ENCODE peak calls at places on chromosomes 16 and 17, in four cellular contexts. B is ELF-1, F is epithelial cell of esophagus, N is LNCaP clone FGC. W is an unnamed sample.

GRCh38 chr17:79005063-79005861 is 4.3 kb downstream of the CANT1 start:
- DNase-seq in N (peak; percentile 99), F (peak; percentile 74), B (no peak), W (peak; percentile 92)

GRCh38 chr16:3101841-3102470 is 2.9 kb upstream of the ZSCAN10 start:
- DNase-seq in N (no peak), B (peak; percentile 92), F (no peak), W (no peak)

GRCh38 chr16:67163164-67163902 is 1.2 kb upstream of the HSF4 start:
- DNase-seq in N (no peak), B (peak; percentile 77), F (peak; percentile 73), W (peak; percentile 83)

GRCh38 chr16:8568231-8568617 is 22.1 kb downstream of the TMEM114 start:
- DNase-seq in B (no peak), F (no peak), N (no peak), W (no peak)

GRCh38 chr16:82031116-82032084 is 3.7 kb upstream of the HSD17B2 start:
- DNase-seq in B (peak; percentile 35), N (peak; percentile 62), F (peak; percentile 80), W (peak; percentile 29)

GRCh38 chr17:54948380-54948779 is 20.1 kb downstream of the COX11 start:
- DNase-seq in F (peak; percentile 72), B (no peak), N (no peak), W (no peak)

GRCh38 chr17:37116802-37117201 is 168.0 kb downstream of the AATF start:
- DNase-seq in N (no peak), F (no peak), B (no peak), W (no peak)

GRCh38 chr17:66492500-66493123 is 190.2 kb downstream of the PRKCA start:
- DNase-seq in N (no peak), B (no peak), F (no peak), W (peak; percentile 41)

GRCh38 chr17:39745335-39746144 is 7.8 kb downstream of the GRB7 start:
- DNase-seq in B (no peak), F (no peak), N (no peak), W (no peak)

GRCh38 chr17:57649731-57650484 is 95.2 kb downstream of the CCDC182 start:
- DNase-seq in N (no peak), B (peak; percentile 71), F (peak; percentile 31), W (no peak)

GRCh38 chr16:65500007-65500406 is 378.1 kb upstream of the CDH11 start:
- DNase-seq in F (peak; percentile 72), N (no peak), B (no peak), W (no peak)

GRCh38 chr17:50365165-50365564 is 7.8 kb downstream of the MRPL27 start:
- DNase-seq in N (no peak), F (no peak), B (no peak), W (no peak)

GRCh38 chr17:66715745-66716156 is 119.2 kb upstream of the CACNG5 start:
- DNase-seq in F (peak; percentile 77), N (peak; percentile 77), B (peak; percentile 79), W (peak; percentile 83)

GRCh38 chr17:56499799-56500388 is 93.6 kb upstream of the NOG start:
- DNase-seq in N (peak; percentile 15), F (peak; percentile 58), B (no peak), W (no peak)

GRCh38 chr16:65002265-65002664 is 119.6 kb downstream of the CDH11 start:
- DNase-seq in F (peak; percentile 30), N (no peak), B (no peak), W (no peak)

GRCh38 chr16:10839271-10839661 is 20.7 kb upstream of the TVP23A start:
- DNase-seq in N (no peak), B (no peak), F (no peak), W (no peak)

GRCh38 chr17:2064980-2065785 is 10.3 kb downstream of the HIC1 start:
- DNase-seq in B (peak; percentile 85), N (no peak), F (peak; percentile 63), W (no peak)

GRCh38 chr17:21742326-21742725 is 50.0 kb downstream of the KCNJ18 start:
- DNase-seq in F (no peak), B (no peak), N (no peak), W (no peak)

GRCh38 chr17:4497101-4497824 is 1.4 kb upstream of the SPNS2 start:
- DNase-seq in N (no peak), B (no peak), F (peak; percentile 71), W (no peak)

GRCh38 chr16:22189473-22190168 is 16.5 kb upstream of the EEF2K start:
- DNase-seq in B (no peak), N (peak; percentile 39), F (peak; percentile 75), W (no peak)

GRCh38 chr16:12574721-12575120 is 229.0 kb downstream of the CPPED1 start:
- DNase-seq in N (no peak), F (no peak), B (no peak), W (no peak)

GRCh38 chr16:47574091-47575054 is 113.2 kb downstream of the PHKB start:
- DNase-seq in N (peak; percentile 8), F (peak; percentile 96), B (peak; percentile 16), W (no peak)

GRCh38 chr17:42891539-42892152 is 9.0 kb upstream of the G6PC1 start:
- DNase-seq in N (no peak), F (no peak), B (peak; percentile 73), W (no peak)

GRCh38 chr17:56912105-56912999 is 1.5 kb downstream of the TRIM25 start:
- DNase-seq in N (no peak), F (no peak), B (no peak), W (no peak)

GRCh38 chr17:28573521-28573920 is 2.2 kb upstream of the PIGS start:
- DNase-seq in B (no peak), F (no peak), N (no peak), W (no peak)

GRCh38 chr16:72937360-72937759 is 110.6 kb downstream of the ZFHX3 start:
- DNase-seq in F (no peak), B (no peak), N (no peak), W (no peak)

GRCh38 chr16:28167730-28168129 is 44.0 kb downstream of the XPO6 start:
- DNase-seq in F (no peak), B (no peak), N (no peak), W (no peak)

GRCh38 chr16:86919531-86920305 is 341.4 kb downstream of the FOXL1 start:
- DNase-seq in N (no peak), B (no peak), F (no peak), W (no peak)

GRCh38 chr16:48611329-48612137 is 1.6 kb upstream of the N4BP1 start:
- DNase-seq in F (peak; percentile 100), N (no peak), B (peak; percentile 46), W (peak; percentile 68)

W was measured in NCI-H146.